ENCODE peak calls at places on chromosomes 11 and 22, in ten cellular contexts. Y, S, B, H, P, E, N, D, R and K are unnamed samples. For H3K27me3 and H3K4me1, the result is how much of the 10 kb centered on the place peaks cover.

GRCh38 chr11:8263769-8264410 is at the start of gene LMO1:
- DNase-seq in Y (peak), S (peak), B (peak), H (peak), P (peak), E (peak), N (peak), D (peak), R (peak), K (peak)

GRCh38 chr22:36773935-36774334 is 2.0 kb downstream of the IFT27 start:
- DNase-seq in Y (no peak), S (peak), B (no peak), H (no peak), P (no peak), E (no peak), N (no peak), D (peak), R (peak), K (no peak)

GRCh38 chr22:23128269-23129108 is 13.3 kb downstream of the RSPH14 start:
- DNase-seq in Y (peak), S (peak), B (peak), H (peak), P (peak), E (peak), N (peak), D (peak), R (peak), K (peak)

GRCh38 chr22:24485170-24485569 is 10.0 kb upstream of the UPB1 start:
- DNase-seq in Y (no peak), S (no peak), B (no peak), H (no peak), P (no peak), E (no peak), N (no peak), D (no peak), R (no peak), K (no peak)

GRCh38 chr11:47980907-47981621 is 705 bp downstream of the PTPRJ start:
- DNase-seq in Y (no peak), S (peak), B (peak), H (peak), P (peak), E (no peak), N (peak), D (peak), R (peak), K (peak)

GRCh38 chr22:43270314-43270908 is 72.8 kb downstream of the SCUBE1 start:
- DNase-seq in Y (no peak), S (no peak), B (no peak), H (no peak), P (no peak), E (no peak), N (no peak), D (no peak), R (no peak), K (no peak)

GRCh38 chr11:87356428-87356827 is 318.7 kb downstream of the TMEM135 start:
- DNase-seq in Y (no peak), S (no peak), B (no peak), H (no peak), P (no peak), E (no peak), N (no peak), D (no peak), R (no peak), K (no peak)

GRCh38 chr22:26660961-26661578 is 3.7 kb downstream of the MIAT start:
- DNase-seq in Y (no peak), S (no peak), B (no peak), H (no peak), P (no peak), E (no peak), N (no peak), D (no peak), R (no peak), K (no peak)

GRCh38 chr11:69335461-69336386 is 41.8 kb downstream of the MYEOV start:
- DNase-seq in Y (no peak), S (no peak), B (no peak), H (no peak), P (no peak), E (peak), N (no peak), D (no peak), R (no peak), K (peak)

GRCh38 chr22:46104170-46104880 is 46.0 kb upstream of the PPARA start:
- DNase-seq in Y (no peak), S (no peak), B (no peak), H (no peak), P (no peak), E (peak), N (peak), D (peak), R (peak), K (no peak)

GRCh38 chr11:34299284-34299961 is 58.4 kb downstream of the ABTB2 start:
- DNase-seq in Y (no peak), S (no peak), B (no peak), H (no peak), P (no peak), E (no peak), N (no peak), D (no peak), R (no peak), K (no peak)

GRCh38 chr22:36563444-36563843 is 34.5 kb upstream of the EIF3D start:
- DNase-seq in Y (no peak), S (no peak), B (no peak), H (no peak), P (no peak), E (no peak), N (no peak), D (no peak), R (no peak), K (no peak)

GRCh38 chr22:29470159-29470855 is 9.7 kb upstream of the NEFH start:
- DNase-seq in Y (peak), S (no peak), B (peak), H (peak), P (peak), E (no peak), N (peak), D (peak), R (no peak), K (peak)

GRCh38 chr11:69202511-69203221 is 46.9 kb downstream of the SMIM38 start:
- DNase-seq in Y (no peak), S (no peak), B (no peak), H (no peak), P (no peak), E (peak), N (no peak), D (no peak), R (no peak), K (no peak)

GRCh38 chr22:24521791-24522245 is 26.7 kb downstream of the UPB1 start:
- DNase-seq in Y (no peak), S (peak), B (no peak), H (no peak), P (peak), E (no peak), N (peak), D (no peak), R (no peak), K (peak)

GRCh38 chr11:33716236-33716635 is 15.6 kb upstream of the C11orf91 start:
- DNase-seq in Y (peak), S (peak), B (no peak), H (no peak), P (no peak), E (no peak), N (no peak), D (no peak), R (peak), K (no peak)

GRCh38 chr11:126591966-126592489 is 236.5 kb downstream of the ST3GAL4 start:
- DNase-seq in Y (no peak), S (no peak), B (no peak), H (no peak), P (no peak), E (no peak), N (no peak), D (no peak), R (no peak), K (no peak)

GRCh38 chr11:125176866-125177265 is 12.3 kb downstream of the PKNOX2 start:
- DNase-seq in Y (no peak), S (no peak), B (no peak), H (no peak), P (no peak), E (peak), N (no peak), D (no peak), R (no peak), K (no peak)

GRCh38 chr11:44526438-44526837 is 39.0 kb upstream of the CD82 start:
- DNase-seq in Y (no peak), S (no peak), B (no peak), H (no peak), P (no peak), E (no peak), N (no peak), D (no peak), R (no peak), K (no peak)

GRCh38 chr22:22422629-22423112 is 85.9 kb downstream of the ZNF280B start:
- DNase-seq in Y (no peak), S (peak), B (no peak), H (peak), P (no peak), E (no peak), N (peak), D (peak), R (peak), K (peak)

GRCh38 chr11:131909426-131910200 is 539.2 kb downstream of the NTM start:
- DNase-seq in Y (no peak), S (no peak), B (no peak), H (no peak), P (no peak), E (no peak), N (no peak), D (no peak), R (no peak), K (no peak)

GRCh38 chr11:125903753-125904659 is at the start of gene DDX25:
- DNase-seq in Y (no peak), S (no peak), B (no peak), H (no peak), P (peak), E (no peak), N (no peak), D (no peak), R (no peak), K (no peak)

GRCh38 chr22:17944205-17944725 is 80.1 kb downstream of the MICAL3 start:
- DNase-seq in Y (no peak), S (no peak), B (no peak), H (no peak), P (no peak), E (no peak), N (no peak), D (no peak), R (no peak), K (no peak)

GRCh38 chr11:64619196-64619595 is 28.2 kb downstream of the SLC22A12 start:
- DNase-seq in Y (no peak), S (no peak), B (no peak), H (no peak), P (no peak), E (no peak), N (no peak), D (no peak), R (no peak), K (no peak)

GRCh38 chr22:21961886-21962654 is 9.4 kb upstream of the PPM1F start:
- DNase-seq in Y (no peak), S (peak), B (no peak), H (no peak), P (no peak), E (no peak), N (peak), D (no peak), R (peak), K (no peak)

GRCh38 chr22:25475554-25476022 is 88.9 kb upstream of the GRK3 start:
- DNase-seq in Y (no peak), S (peak), B (peak), H (no peak), P (no peak), E (no peak), N (no peak), D (no peak), R (peak), K (no peak)

GRCh38 chr22:29144786-29145160 is 60.9 kb upstream of the EMID1 start:
- DNase-seq in Y (no peak), S (no peak), B (peak), H (no peak), P (no peak), E (no peak), N (no peak), D (no peak), R (no peak), K (no peak)

GRCh38 chr22:45742866-45743450 is 71.3 kb downstream of the ATXN10 start:
- DNase-seq in Y (no peak), S (peak), B (no peak), H (no peak), P (no peak), E (no peak), N (no peak), D (peak), R (peak), K (no peak)

GRCh38 chr11:9138612-9139579 is 47.5 kb upstream of the SCUBE2 start:
- DNase-seq in Y (peak), S (peak), B (no peak), H (no peak), P (no peak), E (no peak), N (peak), D (peak), R (peak), K (no peak)

GRCh38 chr22:39207141-39208012 is 37.4 kb downstream of the PDGFB start:
- DNase-seq in Y (no peak), S (no peak), B (peak), H (no peak), P (no peak), E (peak), N (peak), D (peak), R (no peak), K (peak)

GRCh38 chr11:57552479-57552878 is 15.0 kb downstream of the UBE2L6 start:
- DNase-seq in Y (no peak), S (no peak), B (no peak), H (no peak), P (no peak), E (no peak), N (no peak), D (no peak), R (no peak), K (no peak)

GRCh38 chr11:46273511-46274205 is 3.8 kb upstream of the CREB3L1 start:
- DNase-seq in Y (no peak), S (peak), B (no peak), H (no peak), P (no peak), E (no peak), N (peak), D (no peak), R (no peak), K (no peak)

GRCh38 chr22:50710886-50711285 is 27.1 kb upstream of the ACR start:
- DNase-seq in Y (no peak), S (no peak), B (no peak), H (no peak), P (no peak), E (no peak), N (no peak), D (no peak), R (no peak), K (no peak)

GRCh38 chr11:33178443-33179154 is 17.3 kb upstream of the CSTF3 start:
- DNase-seq in Y (no peak), S (no peak), B (no peak), H (no peak), P (no peak), E (no peak), N (no peak), D (no peak), R (no peak), K (no peak)

GRCh38 chr11:96424693-96425092 is 34.9 kb downstream of the JRKL start:
- DNase-seq in Y (no peak), S (peak), B (no peak), H (no peak), P (no peak), E (no peak), N (no peak), D (no peak), R (no peak), K (no peak)

GRCh38 chr11:123562166-123562565 is 92.3 kb downstream of the SCN3B start:
- DNase-seq in Y (no peak), S (no peak), B (no peak), H (no peak), P (peak), E (no peak), N (peak), D (no peak), R (peak), K (no peak)

GRCh38 chr11:2526808-2527381 is 82.1 kb downstream of the KCNQ1 start:
- DNase-seq in Y (no peak), S (peak), B (peak), H (peak), P (no peak), E (peak), N (peak), D (peak), R (peak), K (peak)

GRCh38 chr11:111724615-111725129 is 41.5 kb downstream of the PPP2R1B start:
- DNase-seq in Y (no peak), S (no peak), B (no peak), H (no peak), P (no peak), E (no peak), N (no peak), D (no peak), R (no peak), K (no peak)

GRCh38 chr22:21642584-21643448 is 714 bp downstream of the SDF2L1 start:
- DNase-seq in Y (no peak), S (peak), B (no peak), H (peak), P (peak), E (no peak), N (peak), D (peak), R (peak), K (peak)

GRCh38 chr11:211741-212140 is 4.2 kb downstream of the RIC8A start:
- DNase-seq in Y (no peak), S (no peak), B (peak), H (no peak), P (no peak), E (no peak), N (no peak), D (no peak), R (no peak), K (peak)

GRCh38 chr11:13009476-13009920 is 382 bp downstream of the RASSF10 start:
- DNase-seq in Y (no peak), S (peak), B (no peak), H (no peak), P (no peak), E (no peak), N (no peak), D (no peak), R (no peak), K (no peak)
- H3K27me3 ChIP-seq in Y (under half), S (half or more), B (under half), H (half or more), P (under half), E (under half), N (under half), D (under half), R (half or more), K (under half)

GRCh38 chr11:20036625-20037335 is 123.5 kb downstream of the DBX1 start:
- DNase-seq in Y (no peak), S (no peak), B (no peak), H (no peak), P (no peak), E (no peak), N (no peak), D (no peak), R (no peak), K (no peak)

GRCh38 chr11:20033806-20034205 is 126.5 kb downstream of the DBX1 start:
- DNase-seq in Y (no peak), S (no peak), B (no peak), H (no peak), P (no peak), E (no peak), N (peak), D (no peak), R (no peak), K (no peak)

GRCh38 chr11:20035701-20036601 is 124.3 kb downstream of the DBX1 start:
- DNase-seq in Y (peak), S (peak), B (no peak), H (no peak), P (no peak), E (no peak), N (no peak), D (no peak), R (peak), K (no peak)

GRCh38 chr11:20035375-20035700 is 124.9 kb downstream of the DBX1 start:
- DNase-seq in Y (no peak), S (no peak), B (no peak), H (no peak), P (no peak), E (no peak), N (no peak), D (no peak), R (no peak), K (no peak)

DNA sequence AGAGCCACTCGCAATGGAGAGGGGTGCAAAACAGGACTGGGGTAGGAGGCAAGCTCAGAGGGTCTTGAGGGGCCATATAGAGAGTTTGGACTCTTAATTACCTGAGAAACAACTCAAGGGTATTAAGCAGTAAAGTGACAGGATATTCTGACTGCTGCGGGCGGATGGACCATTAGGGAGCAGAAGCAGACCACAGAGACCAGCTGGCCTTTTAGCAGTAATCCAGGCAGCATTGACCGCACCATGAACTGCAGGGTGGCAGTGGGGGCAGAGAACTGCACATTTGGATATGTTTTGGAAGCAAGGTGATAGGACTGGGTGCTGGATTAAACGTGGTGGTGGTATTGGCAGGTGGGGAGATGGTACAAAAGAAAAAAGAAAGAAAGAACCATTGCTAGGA is 125.3 kb downstream of the DBX1 start:
- DNase-seq in Y (no peak), S (no peak), B (no peak), H (no peak), P (no peak), E (no peak), N (no peak), D (no peak), R (no peak), K (no peak)
- H3K4me1 ChIP-seq in Y (under half), S (under half), B (under half), H (under half), P (half or more), E (under half), N (under half), D (under half), R (under half), K (under half)

GRCh38 chr11:36432747-36433146 is 77.3 kb downstream of the TRAF6 start:
- DNase-seq in Y (no peak), S (no peak), B (no peak), H (no peak), P (no peak), E (no peak), N (no peak), D (no peak), R (no peak), K (no peak)
- H3K27me3 ChIP-seq in Y (under half), S (under half), B (under half), H (under half), P (half or more), E (under half), N (under half), D (under half), R (under half), K (under half)

DNA sequence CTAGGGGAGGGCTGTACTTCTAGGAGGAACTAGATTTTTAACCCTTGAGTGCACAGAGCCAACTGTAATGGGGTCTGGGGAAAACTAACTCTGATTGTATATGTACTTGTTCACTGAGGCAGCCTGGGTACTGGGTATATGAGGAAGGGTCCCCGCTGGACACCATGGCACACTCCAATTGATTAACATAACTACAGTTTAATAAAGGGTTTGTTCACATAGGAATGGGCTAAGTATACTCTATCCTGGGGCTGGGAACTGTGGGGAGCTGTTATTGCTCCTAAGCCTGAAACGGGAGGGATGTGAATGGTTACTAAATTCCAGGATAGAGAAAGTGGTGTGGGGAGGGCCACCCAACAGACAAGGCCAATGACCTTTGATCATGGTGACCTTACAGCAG is 67.6 kb downstream of the PARVA start:
- DNase-seq in Y (no peak), S (no peak), B (no peak), H (no peak), P (no peak), E (no peak), N (no peak), D (no peak), R (no peak), K (no peak)
- H3K4me1 ChIP-seq in Y (under half), S (under half), B (half or more), H (under half), P (under half), E (under half), N (under half), D (under half), R (under half), K (under half)

DNA sequence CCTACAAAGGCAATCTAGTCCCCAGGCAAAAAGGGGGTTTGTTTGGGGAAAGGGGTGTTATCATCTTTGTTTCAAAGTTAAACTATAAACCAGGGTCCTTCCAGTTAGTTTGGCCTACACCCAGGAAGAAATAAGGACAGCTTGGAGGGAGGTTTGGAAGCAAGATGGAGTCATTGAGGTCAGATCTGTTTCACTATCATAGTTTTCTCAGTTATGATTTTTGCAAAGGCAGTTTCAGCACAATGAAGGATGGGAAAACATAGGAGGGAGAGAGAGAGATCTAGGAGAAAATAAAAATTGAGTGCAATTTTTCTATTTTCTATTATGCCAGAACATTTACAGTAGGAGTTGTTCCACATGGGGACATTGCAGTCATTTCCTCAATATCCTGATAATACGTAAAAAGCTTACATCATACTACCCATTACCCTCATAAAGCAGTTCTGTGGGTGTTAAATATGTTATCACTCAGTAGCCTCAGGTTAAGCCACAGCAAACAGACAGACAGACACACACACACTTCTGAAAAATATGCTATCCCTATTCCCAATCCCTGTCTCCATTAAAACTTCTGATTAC is 401.3 kb upstream of the FAT3 start:
- DNase-seq in Y (no peak), S (no peak), B (no peak), H (no peak), P (no peak), E (no peak), N (no peak), D (no peak), R (no peak), K (no peak)
- H3K27me3 ChIP-seq in Y (under half), S (under half), B (under half), H (under half), P (under half), E (under half), N (under half), D (under half), R (under half), K (under half)